ENCODE peak calls at places on chromosomes 12 and 14, in five cellular contexts. K is HFFc6, F is amniotic stem cell, J is occipital lobe, L is hypothalamus. W is an unnamed sample.

GRCh38 chr14:104746951-104747481 is 5.9 kb upstream of the SIVA1 start:
- DNase-seq in F (no peak), J (no peak), L (no peak), K (no peak), W (no peak)

GRCh38 chr14:105862581-105863239 is 336.3 kb downstream of the TMEM121 start:
- DNase-seq in J (no peak), L (no peak), K (no peak), F (no peak), W (no peak)

GRCh38 chr12:94435511-94435927 is 24.1 kb downstream of the CEP83 start:
- DNase-seq in F (no peak), J (no peak), L (no peak), K (no peak), W (no peak)

GRCh38 chr12:110844551-110845395 is 2.0 kb upstream of the CCDC63 start:
- DNase-seq in F (no peak), K (no peak), J (no peak), L (no peak), W (no peak)

GRCh38 chr12:92769124-92769901 is 66.5 kb downstream of the PLEKHG7 start:
- DNase-seq in J (no peak), L (no peak), K (no peak), F (no peak), W (no peak)

GRCh38 chr12:21276826-21277225 is 57.9 kb downstream of the SLCO1A2 start:
- DNase-seq in K (no peak), L (no peak), F (no peak), J (no peak), W (no peak)

GRCh38 chr12:95218852-95219171 is 1.2 kb downstream of the VEZT start:
- DNase-seq in J (no peak), F (no peak), L (no peak), K (no peak), W (peak)

GRCh38 chr12:131674373-131674772 is 36.5 kb upstream of the SFSWAP start:
- DNase-seq in F (no peak), L (no peak), K (no peak), J (no peak), W (no peak)

GRCh38 chr12:131135311-131135785 is 181.6 kb downstream of the ADGRD1 start:
- DNase-seq in L (no peak), J (no peak), F (no peak), K (no peak), W (no peak)

GRCh38 chr14:76497550-76498484 is 121.9 kb downstream of the ESRRB start:
- DNase-seq in L (no peak), J (no peak), F (no peak), K (no peak), W (peak)

GRCh38 chr14:104438166-104438887 is 141.2 kb upstream of the C14orf180 start:
- DNase-seq in J (no peak), F (no peak), L (no peak), K (no peak), W (no peak)

GRCh38 chr14:67526676-67527459 is 6.2 kb upstream of the PLEKHH1 start:
- DNase-seq in K (peak), F (no peak), L (peak), J (peak), W (peak)

GRCh38 chr14:24430682-24431568 is 1.2 kb downstream of the KHNYN start:
- DNase-seq in K (peak), L (no peak), J (no peak), F (no peak), W (peak)

W was measured in RKO.